ENCODE peak calls at places on chromosomes 4 and X, in nine cellular contexts. F is tibial nerve, A is mucosa of descending colon, U is lower lobe of right lung, T is heart left ventricle, I is breast epithelium, D is OCI-LY7, Z is GM23338, B is fibroblast of lung. S is an unnamed sample.

GRCh38 chrX:123087326-123087725 is 96.8 kb upstream of the GRIA3 start:
- DNase-seq in F (no peak), A (no peak), U (no peak), T (no peak), I (no peak), D (no peak), Z (no peak), B (no peak), S (no peak)

GRCh38 chrX:21168401-21169160 is 205.6 kb upstream of the CNKSR2 start:
- DNase-seq in F (no peak), A (no peak), U (no peak), T (no peak), I (no peak), D (no peak), Z (no peak), B (no peak), S (no peak)

GRCh38 chr4:75930152-75930551 is 10.7 kb downstream of the NAAA start:
- DNase-seq in F (no peak), A (no peak), U (no peak), T (no peak), I (no peak), D (no peak), Z (no peak), B (no peak), S (no peak)

GRCh38 chrX:12153741-12154140 is 15.5 kb downstream of the FRMPD4 start:
- DNase-seq in F (no peak), A (no peak), U (no peak), T (no peak), I (no peak), D (no peak), Z (no peak), B (peak; percentile 51), S (peak; percentile 55)

GRCh38 chr4:111630705-111631104 is 514.5 kb upstream of the FAM241A start:
- DNase-seq in F (no peak), A (no peak), U (no peak), T (no peak), I (no peak), D (peak; percentile 3), Z (peak; percentile 56), B (peak; percentile 47), S (peak; percentile 59)

GRCh38 chr4:100935090-100935489 is 412.2 kb downstream of the PPP3CA start:
- DNase-seq in F (no peak), A (no peak), U (no peak), T (no peak), I (no peak), D (peak; percentile 21), Z (peak; percentile 14), B (peak; percentile 5), S (peak; percentile 5)

GRCh38 chr4:7516116-7516772 is 81.5 kb upstream of the PSAPL1 start:
- DNase-seq in F (no peak), A (no peak), U (no peak), T (no peak), I (no peak), D (no peak), Z (no peak), B (no peak), S (no peak)

GRCh38 chrX:122833230-122833629 is 350.8 kb upstream of the GRIA3 start:
- DNase-seq in F (no peak), A (no peak), U (no peak), T (no peak), I (no peak), D (no peak), Z (no peak), B (no peak), S (no peak)

GRCh38 chr4:114318309-114318708 is 280.3 kb upstream of the UGT8 start:
- DNase-seq in F (no peak), A (no peak), U (no peak), T (no peak), I (no peak), D (no peak), Z (no peak), B (peak; percentile 90), S (no peak)

GRCh38 chr4:8394125-8394524 is 46.4 kb downstream of the ACOX3 start:
- DNase-seq in F (peak; percentile 68), A (peak; percentile 60), U (no peak), T (peak; percentile 81), I (peak; percentile 46), D (no peak), Z (no peak), B (peak; percentile 82), S (peak; percentile 34)

GRCh38 chr4:152778656-152779512 is 646 bp downstream of the TIGD4 start:
- DNase-seq in F (no peak), A (peak; percentile 44), U (no peak), T (no peak), I (no peak), D (peak; percentile 50), Z (peak; percentile 65), B (peak; percentile 14), S (peak; percentile 29)

GRCh38 chr4:176339936-176340761 is 20.4 kb downstream of the SPCS3 start:
- DNase-seq in F (no peak), A (no peak), U (no peak), T (no peak), I (no peak), D (no peak), Z (no peak), B (no peak), S (no peak)

GRCh38 chrX:68672581-68673318 is 25.3 kb downstream of the STARD8 start:
- DNase-seq in F (peak; percentile 40), A (no peak), U (no peak), T (peak; percentile 27), I (no peak), D (no peak), Z (no peak), B (no peak), S (peak; percentile 16)

GRCh38 chr4:118270492-118270891 is 82.3 kb downstream of the PRSS12 start:
- DNase-seq in F (no peak), A (no peak), U (no peak), T (no peak), I (no peak), D (peak; percentile 65), Z (peak; percentile 78), B (peak; percentile 79), S (peak; percentile 74)

GRCh38 chrX:127708155-127708554 is 344.0 kb downstream of the ACTRT1 start:
- DNase-seq in F (no peak), A (no peak), U (no peak), T (no peak), I (no peak), D (no peak), Z (no peak), B (no peak), S (peak; percentile 0)

GRCh38 chrX:12711435-12712040 is 79.7 kb upstream of the PRPS2 start:
- DNase-seq in F (no peak), A (no peak), U (no peak), T (no peak), I (no peak), D (no peak), Z (no peak), B (no peak), S (no peak)

GRCh38 chr4:20433101-20433705 is 181.5 kb downstream of the SLIT2 start:
- DNase-seq in F (no peak), A (no peak), U (no peak), T (no peak), I (no peak), D (no peak), Z (no peak), B (no peak), S (no peak)

GRCh38 chr4:139808381-139809206 is 143.0 kb downstream of the MGST2 start:
- DNase-seq in F (no peak), A (no peak), U (no peak), T (no peak), I (no peak), D (no peak), Z (no peak), B (no peak), S (no peak)

GRCh38 chr4:21011106-21011505 is 310.8 kb downstream of the PACRGL start:
- DNase-seq in F (no peak), A (no peak), U (no peak), T (no peak), I (no peak), D (no peak), Z (no peak), B (no peak), S (no peak)

GRCh38 chr4:40380647-40381046 is 45.5 kb downstream of the CHRNA9 start:
- DNase-seq in F (no peak), A (no peak), U (no peak), T (no peak), I (no peak), D (no peak), Z (no peak), B (no peak), S (no peak)

GRCh38 chr4:66372706-66373105 is 702.4 kb upstream of the EPHA5 start:
- DNase-seq in F (no peak), A (no peak), U (no peak), T (no peak), I (no peak), D (no peak), Z (no peak), B (no peak), S (peak; percentile 52)

GRCh38 chr4:6550821-6551220 is 24.2 kb upstream of the MAN2B2 start:
- DNase-seq in F (no peak), A (no peak), U (no peak), T (no peak), I (no peak), D (no peak), Z (no peak), B (no peak), S (no peak)

GRCh38 chrX:103533428-103534216 is 14.3 kb upstream of the RAB40A start:
- DNase-seq in F (peak; percentile 81), A (peak; percentile 73), U (peak; percentile 65), T (peak; percentile 66), I (peak; percentile 68), D (peak; percentile 59), Z (peak; percentile 68), B (peak; percentile 77), S (peak; percentile 83)
- H3K4me3 ChIP-seq in F (peak overlapping the region; percentile 42), A (no peak overlapping the region), U (peak overlapping the region; percentile 41), T (peak overlapping the region; percentile 43), I (peak overlapping the region; percentile 40), D (no peak overlapping the region), Z (peak overlapping the region; percentile 62), B (peak overlapping the region; percentile 22), S (peak overlapping the region; percentile 34)

GRCh38 chrX:110462957-110463356 is 104.3 kb downstream of the RTL9 start:
- DNase-seq in F (no peak), A (no peak), U (no peak), T (no peak), I (no peak), D (no peak), Z (peak; percentile 21), B (no peak), S (no peak)
- TF ChIP-seq CTCF in F (no peak), A (no peak), U (no peak), T (no peak), I (no peak), D (no peak), Z (peak; percentile 64), B (no peak), S (no peak)

GRCh38 chrX:15500497-15500966 is at the start of gene BMX:
- DNase-seq in F (no peak), A (no peak), U (peak; percentile 47), T (peak; percentile 30), I (no peak), D (no peak), Z (peak; percentile 0), B (no peak), S (peak; percentile 83)
- H3K4me3 ChIP-seq in F (no peak within 1 kb of the TSS), A (no peak within 1 kb of the TSS), U (no peak within 1 kb of the TSS), T (no peak within 1 kb of the TSS), I (no peak within 1 kb of the TSS), D (no peak within 1 kb of the TSS), Z (no peak within 1 kb of the TSS), B (no peak within 1 kb of the TSS), S (no peak within 1 kb of the TSS)

DNA sequence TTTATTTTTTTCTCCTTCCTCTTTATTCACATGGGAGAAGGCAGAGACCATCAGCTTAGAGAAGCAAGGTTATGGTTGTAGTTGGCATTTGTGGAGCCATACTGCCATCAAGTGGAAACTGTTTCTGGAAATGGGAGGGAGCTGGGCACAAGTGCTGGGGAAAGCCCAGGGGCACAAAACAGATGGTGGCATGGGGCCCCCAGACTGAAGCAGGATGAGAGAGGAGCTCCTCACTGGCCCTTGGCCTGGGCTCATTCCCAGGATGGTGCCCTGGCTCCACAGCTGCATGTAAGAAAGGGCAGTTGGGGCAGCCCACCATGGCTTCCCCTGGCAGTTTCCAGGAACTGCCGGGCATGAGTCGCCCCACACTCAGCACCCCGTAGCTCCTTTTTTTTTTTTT is 59.2 kb downstream of the NBDY start:
- DNase-seq in F (no peak), A (no peak), U (no peak), T (no peak), I (no peak), D (no peak), Z (no peak), B (no peak), S (no peak)
- TF ChIP-seq CTCF in F (peak; percentile 54), A (no peak), U (no peak), T (no peak), I (peak; percentile 16), D (no peak), Z (no peak), B (no peak), S (no peak)

S was measured in cardiac fibroblast.